ENCODE peak calls at places on chromosomes 1 and 21, in nine cellular contexts. O is heart left ventricle, M is fibroblast of the aortic adventitia, G is psoas muscle, L is aorta, C is fibroblast of mammary gland, R is heart right ventricle, I is AG04449, D is foreskin fibroblast. H is an unnamed sample.

GRCh38 chr1:114076308-114076707 is 77.4 kb downstream of the SYT6 start:
- DNase-seq in O (no peak), M (no peak), G (no peak), L (no peak), C (no peak), R (no peak), I (no peak), D (no peak), H (no peak)

GRCh38 chr1:55275151-55275748 is 60.1 kb upstream of the USP24 start:
- DNase-seq in O (no peak), M (peak), G (no peak), L (no peak), C (peak), R (no peak), I (no peak), D (peak), H (no peak)

GRCh38 chr1:13702425-13703127 is 2.6 kb downstream of the PRDM2 start:
- DNase-seq in O (no peak), M (no peak), G (no peak), L (no peak), C (no peak), R (no peak), I (no peak), D (no peak), H (no peak)

GRCh38 chr1:209388358-209388757 is 195.2 kb upstream of the CAMK1G start:
- DNase-seq in O (no peak), M (no peak), G (no peak), L (no peak), C (no peak), R (no peak), I (no peak), D (no peak), H (no peak)

GRCh38 chr1:35443768-35444518 is 113.3 kb downstream of the KIAA0319L start:
- DNase-seq in O (no peak), M (peak), G (no peak), L (no peak), C (peak), R (no peak), I (no peak), D (peak), H (no peak)

GRCh38 chr21:40043423-40043822 is 176.2 kb downstream of the PCP4 start:
- DNase-seq in O (no peak), M (no peak), G (no peak), L (no peak), C (no peak), R (no peak), I (no peak), D (no peak), H (no peak)

GRCh38 chr1:55580845-55581332 is 365.7 kb upstream of the USP24 start:
- DNase-seq in O (no peak), M (peak), G (no peak), L (no peak), C (peak), R (no peak), I (peak), D (peak), H (no peak)

GRCh38 chr1:197868751-197869501 is 33.5 kb upstream of the C1orf53 start:
- DNase-seq in O (no peak), M (peak), G (no peak), L (no peak), C (peak), R (no peak), I (no peak), D (peak), H (peak)

GRCh38 chr1:52899445-52899894 is 22.1 kb downstream of the ECHDC2 start:
- DNase-seq in O (no peak), M (no peak), G (no peak), L (no peak), C (no peak), R (no peak), I (no peak), D (no peak), H (no peak)

GRCh38 chr1:117559985-117560384 is 45.9 kb upstream of the TENT5C start:
- DNase-seq in O (no peak), M (no peak), G (no peak), L (no peak), C (no peak), R (no peak), I (no peak), D (no peak), H (no peak)

GRCh38 chr1:180627411-180627810 is 4.4 kb upstream of the XPR1 start:
- DNase-seq in O (no peak), M (peak), G (no peak), L (no peak), C (peak), R (no peak), I (no peak), D (peak), H (no peak)

GRCh38 chr1:180617769-180618168 is 14.1 kb upstream of the XPR1 start:
- DNase-seq in O (no peak), M (no peak), G (no peak), L (no peak), C (no peak), R (no peak), I (no peak), D (no peak), H (no peak)

GRCh38 chr1:180623579-180624347 is 8.1 kb upstream of the XPR1 start:
- DNase-seq in O (no peak), M (peak), G (no peak), L (no peak), C (peak), R (no peak), I (no peak), D (peak), H (peak)

GRCh38 chr1:180626711-180627110 is 5.1 kb upstream of the XPR1 start:
- DNase-seq in O (no peak), M (no peak), G (no peak), L (no peak), C (no peak), R (no peak), I (no peak), D (no peak), H (no peak)

GRCh38 chr1:180622658-180623508 is 8.9 kb upstream of the XPR1 start:
- DNase-seq in O (no peak), M (no peak), G (no peak), L (no peak), C (no peak), R (no peak), I (no peak), D (no peak), H (no peak)
- H3K4me3 ChIP-seq in O (no peak), M (no peak), G (no peak), L (no peak), C (no peak), R (no peak), I (no peak), D (no peak), H (no peak)

DNA sequence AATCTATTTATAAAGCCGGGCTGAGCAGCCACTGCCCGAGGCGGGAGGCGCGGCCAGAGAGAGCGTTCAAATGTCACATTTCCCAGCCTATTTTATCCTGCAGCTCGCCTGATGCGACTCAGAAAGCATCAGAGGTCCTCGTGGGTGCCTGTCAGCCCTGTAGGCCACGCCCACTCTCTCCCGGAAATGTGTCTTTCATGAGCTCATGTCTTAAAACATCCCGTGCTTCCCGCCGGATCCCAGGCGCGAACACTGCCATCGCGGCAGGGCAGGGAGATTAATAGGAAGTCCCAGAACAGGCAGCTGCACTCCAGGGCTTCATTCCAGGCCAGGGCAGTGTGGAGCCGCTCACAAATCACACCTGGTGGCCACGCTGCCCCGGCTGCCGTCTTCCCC is 117.5 kb downstream of the PRDM16 start:
- DNase-seq in O (no peak), M (peak), G (peak), L (peak), C (no peak), R (peak), I (no peak), D (peak), H (no peak)
- H3K4me3 ChIP-seq in O (no peak), M (no peak), G (peak), L (no peak), C (no peak), R (no peak), I (no peak), D (no peak), H (no peak)

DNA sequence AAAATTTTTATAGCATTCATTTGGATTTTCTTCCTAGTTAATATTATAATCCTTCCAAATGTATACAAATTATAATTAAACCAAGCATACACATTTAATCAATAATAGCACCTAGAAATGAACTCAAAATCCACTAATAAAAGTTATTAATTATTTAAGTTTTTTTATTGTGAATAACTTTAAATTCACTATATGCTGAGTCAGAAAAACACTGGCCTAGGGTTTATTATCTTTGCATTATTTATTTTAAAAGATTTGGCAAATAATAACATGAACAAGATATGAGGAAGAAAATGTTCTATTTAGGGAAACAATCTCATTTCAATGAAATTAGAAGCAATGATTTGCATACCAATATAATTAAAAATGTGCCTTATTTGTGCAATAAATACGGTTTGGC is 951.5 kb downstream of the KCNT2 start:
- DNase-seq in O (no peak), M (no peak), G (no peak), L (no peak), C (no peak), R (no peak), I (no peak), D (no peak), H (no peak)
- H3K4me3 ChIP-seq in O (no peak), M (no peak), G (no peak), L (no peak), C (no peak), R (no peak), I (no peak), D (no peak), H (no peak)

GRCh38 chr1:6262570-6263420 is 1.9 kb upstream of the GPR153 start:
- DNase-seq in O (peak), M (peak), G (peak), L (no peak), C (peak), R (peak), I (no peak), D (peak), H (no peak)

GRCh38 chr1:6260433-6260934 is 414 bp downstream of the GPR153 start:
- DNase-seq in O (no peak), M (no peak), G (peak), L (no peak), C (no peak), R (peak), I (no peak), D (peak), H (peak)

GRCh38 chr1:6259491-6260362 is 1.2 kb downstream of the GPR153 start:
- DNase-seq in O (peak), M (peak), G (peak), L (peak), C (peak), R (peak), I (no peak), D (peak), H (peak)

GRCh38 chr1:6260961-6261614 is at the start of gene GPR153:
- DNase-seq in O (no peak), M (no peak), G (no peak), L (no peak), C (no peak), R (peak), I (no peak), D (peak), H (no peak)

GRCh38 chr1:6261615-6261995 is 707 bp upstream of the GPR153 start:
- DNase-seq in O (no peak), M (no peak), G (no peak), L (no peak), C (no peak), R (no peak), I (no peak), D (peak), H (no peak)
- H3K4me3 ChIP-seq in O (peak), M (peak), G (peak), L (no peak), C (peak), R (peak), I (no peak), D (peak), H (peak)

DNA sequence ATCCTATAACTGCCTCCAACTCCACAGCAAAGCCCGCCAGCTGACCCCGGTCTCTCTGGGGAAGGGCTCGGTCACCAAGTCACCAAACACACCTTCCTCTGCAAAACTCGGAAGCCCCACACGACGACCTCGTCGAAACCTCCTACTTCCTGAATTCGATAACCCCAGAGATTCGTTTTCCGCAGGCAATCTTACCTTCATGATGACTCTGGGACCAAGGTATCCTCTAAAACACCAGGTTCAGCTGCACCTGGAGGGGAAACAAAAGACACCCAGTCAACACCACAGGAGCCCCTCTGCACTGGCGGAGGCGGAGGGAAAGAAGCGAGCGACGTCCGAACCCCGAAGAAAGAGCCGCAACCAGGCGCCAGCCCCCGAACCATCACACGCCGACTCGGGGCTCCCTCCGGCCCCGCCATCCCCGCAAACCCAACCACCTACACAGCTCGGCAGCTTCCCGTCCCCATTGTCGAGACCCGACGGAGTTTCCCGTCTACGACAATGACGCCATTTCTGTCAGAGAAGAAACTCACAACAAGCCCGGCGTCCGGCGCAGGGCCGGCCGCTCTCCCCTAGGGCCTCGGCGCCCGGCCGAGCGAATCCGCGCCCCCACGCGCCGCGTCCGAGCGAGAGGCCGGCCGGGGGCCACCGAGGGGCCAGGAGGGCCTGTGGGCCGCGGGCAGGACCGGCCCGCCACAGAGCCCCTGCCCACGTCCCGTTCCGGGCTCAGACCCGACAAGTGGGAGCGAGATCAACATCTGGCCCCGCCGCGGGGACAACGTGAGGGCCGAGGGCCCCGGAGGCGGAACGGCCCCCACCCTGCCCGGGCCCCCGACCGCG is 1.0 kb downstream of the ARID4B start:
- DNase-seq in O (peak), M (no peak), G (peak), L (peak), C (no peak), R (peak), I (no peak), D (peak), H (peak)
- H3K4me3 ChIP-seq in O (peak), M (peak), G (peak), L (peak), C (peak), R (peak), I (peak), D (peak), H (peak)

GRCh38 chr1:30805301-30806003 is 47.9 kb upstream of the LAPTM5 start:
- DNase-seq in O (no peak), M (no peak), G (no peak), L (no peak), C (no peak), R (no peak), I (no peak), D (no peak), H (no peak)

GRCh38 chr1:30806381-30807317 is 49.1 kb upstream of the LAPTM5 start:
- DNase-seq in O (no peak), M (no peak), G (peak), L (no peak), C (no peak), R (no peak), I (no peak), D (no peak), H (no peak)

GRCh38 chr1:30808067-30808662 is 50.6 kb upstream of the LAPTM5 start:
- DNase-seq in O (no peak), M (no peak), G (no peak), L (peak), C (no peak), R (no peak), I (no peak), D (no peak), H (no peak)

GRCh38 chr1:30809514-30810263 is 52.1 kb upstream of the LAPTM5 start:
- DNase-seq in O (no peak), M (peak), G (no peak), L (no peak), C (peak), R (no peak), I (peak), D (peak), H (no peak)

DNA sequence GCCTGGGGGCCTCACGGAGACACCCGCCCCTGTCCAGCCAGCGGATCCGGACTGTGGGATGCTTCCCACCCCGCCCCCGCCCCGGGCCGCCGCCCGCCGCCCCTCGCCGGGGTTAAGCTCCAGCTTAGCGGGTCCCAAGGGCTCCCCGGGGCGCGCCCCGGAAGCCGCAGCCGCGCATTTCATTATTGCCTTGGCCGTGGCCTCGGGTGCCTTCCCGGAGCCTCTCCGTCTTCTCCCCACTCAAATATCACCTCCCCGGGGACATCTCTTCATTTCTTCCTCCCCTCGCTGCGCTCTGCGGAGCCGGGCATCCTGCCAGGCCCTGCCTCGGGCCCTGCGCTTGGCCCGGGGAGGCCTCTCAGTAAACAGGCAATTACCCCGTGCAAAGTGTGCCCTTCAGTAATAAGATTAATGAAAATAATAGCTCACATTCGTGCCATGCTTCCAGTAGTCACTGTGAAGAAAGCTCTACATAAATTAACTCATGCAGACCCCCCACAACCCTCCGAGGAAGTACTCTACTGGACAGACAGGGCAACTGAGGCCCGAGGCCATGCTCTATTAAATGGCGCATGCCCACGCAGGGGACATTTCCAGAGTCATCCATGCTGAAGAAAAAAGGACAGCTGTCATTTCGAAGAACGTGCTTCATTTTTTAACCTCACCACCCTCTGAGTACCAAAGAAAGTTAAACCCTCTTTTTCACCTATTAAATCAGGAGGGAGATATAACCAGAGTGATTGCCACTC is 49.9 kb upstream of the LAPTM5 start:
- DNase-seq in O (peak), M (peak), G (peak), L (no peak), C (peak), R (peak), I (no peak), D (peak), H (no peak)
- H3K4me3 ChIP-seq in O (peak), M (no peak), G (no peak), L (no peak), C (no peak), R (no peak), I (no peak), D (no peak), H (no peak)

H was measured in Caco-2.